ENCODE peak calls at places on chromosome 10, in ten cellular contexts. Y, T, X, E, V, P, A, U, D and H are unnamed samples.

GRCh38 chr10:121900443-121901174 is 27.2 kb downstream of the ATE1 start:
- DNase-seq in Y (no peak), T (no peak), X (peak), E (peak), V (peak), P (no peak), A (peak), U (peak), D (peak), H (peak)

GRCh38 chr10:8189458-8189857 is 135.0 kb downstream of the GATA3 start:
- DNase-seq in Y (no peak), T (no peak), X (no peak), E (no peak), V (no peak), P (no peak), A (no peak), U (no peak), D (peak), H (no peak)

GRCh38 chr10:80077869-80078447 is 507 bp upstream of the TMEM254 start:
- DNase-seq in Y (no peak), T (no peak), X (no peak), E (no peak), V (no peak), P (no peak), A (no peak), U (no peak), D (no peak), H (no peak)

GRCh38 chr10:86203162-86203905 is 163.3 kb downstream of the GRID1 start:
- DNase-seq in Y (no peak), T (no peak), X (peak), E (no peak), V (no peak), P (no peak), A (no peak), U (no peak), D (peak), H (peak)

GRCh38 chr10:60985946-60986345 is 42.0 kb upstream of the RHOBTB1 start:
- DNase-seq in Y (no peak), T (no peak), X (no peak), E (no peak), V (no peak), P (no peak), A (no peak), U (no peak), D (no peak), H (no peak)

GRCh38 chr10:119257894-119258293 is 50.5 kb downstream of the GRK5 start:
- DNase-seq in Y (no peak), T (no peak), X (no peak), E (no peak), V (no peak), P (no peak), A (no peak), U (no peak), D (no peak), H (no peak)

GRCh38 chr10:14330390-14331071 is at the start of gene FRMD4A:
- DNase-seq in Y (no peak), T (no peak), X (peak), E (no peak), V (peak), P (no peak), A (no peak), U (no peak), D (no peak), H (no peak)

GRCh38 chr10:123134915-123135414 is 805 bp upstream of the HMX3 start:
- DNase-seq in Y (no peak), T (no peak), X (no peak), E (no peak), V (no peak), P (no peak), A (no peak), U (no peak), D (no peak), H (no peak)